ENCODE peak calls at places on chromosomes 7 and 10, in four cellular contexts. O is IMR-90, S is GM12878, N is K562. Z is an unnamed sample.
A peak's percentile ranks its signal among the peaks of the same experiment; 100 is the strongest.

GRCh38 chr7:47808321-47808720 is 139.9 kb downstream of the PKD1L1 start:
- DNase-seq in O (no peak), S (no peak), N (no peak), Z (no peak)

GRCh38 chr7:129298268-129298893 is 73.6 kb downstream of the AHCYL2 start:
- DNase-seq in O (peak; percentile 51), S (no peak), N (peak; percentile 42), Z (peak; percentile 59)

GRCh38 chr10:61244261-61244775 is 208.9 kb downstream of the TMEM26 start:
- DNase-seq in O (no peak), S (no peak), N (no peak), Z (no peak)

GRCh38 chr7:123410273-123410928 is 124.0 kb downstream of the IQUB start:
- DNase-seq in O (no peak), S (no peak), N (no peak), Z (no peak)

GRCh38 chr7:27359167-27359731 is 116.6 kb downstream of the EVX1 start:
- DNase-seq in O (no peak), S (no peak), N (no peak), Z (no peak)

GRCh38 chr10:70139151-70139996 is 6.7 kb upstream of the AIFM2 start:
- DNase-seq in O (no peak), S (no peak), N (no peak), Z (no peak)

GRCh38 chr7:6675807-6676405 is 30.8 kb downstream of the ZNF12 start:
- DNase-seq in O (no peak), S (no peak), N (no peak), Z (no peak)

GRCh38 chr7:153530441-153530840 is 521.8 kb upstream of the DPP6 start:
- DNase-seq in O (no peak), S (no peak), N (no peak), Z (no peak)

GRCh38 chr10:4033341-4033896 is 248.4 kb upstream of the KLF6 start:
- DNase-seq in O (peak; percentile 42), S (peak; percentile 67), N (no peak), Z (no peak)

GRCh38 chr7:23349484-23350157 is 50.5 kb downstream of the MALSU1 start:
- DNase-seq in O (peak; percentile 90), S (no peak), N (no peak), Z (no peak)

GRCh38 chr7:108054537-108054936 is 51.6 kb upstream of the LAMB1 start:
- DNase-seq in O (no peak), S (no peak), N (no peak), Z (no peak)

GRCh38 chr10:130044067-130045061 is 66.3 kb downstream of the C10orf143 start:
- DNase-seq in O (no peak), S (no peak), N (no peak), Z (no peak)

GRCh38 chr10:4947635-4948596 is 15.3 kb upstream of the AKR1C1 start:
- DNase-seq in O (peak; percentile 97), S (no peak), N (no peak), Z (peak; percentile 92)

GRCh38 chr7:78020874-78021249 is 222.3 kb downstream of the PHTF2 start:
- DNase-seq in O (no peak), S (no peak), N (no peak), Z (no peak)

GRCh38 chr10:29244978-29245377 is 43.9 kb upstream of the LYZL1 start:
- DNase-seq in O (no peak), S (no peak), N (no peak), Z (no peak)

GRCh38 chr7:27187702-27188665 is 3.0 kb upstream of the HOXA11 start:
- DNase-seq in O (no peak), S (no peak), N (no peak), Z (no peak)

GRCh38 chr10:69045441-69046300 is 42.2 kb upstream of the SRGN start:
- DNase-seq in O (peak; percentile 62), S (peak; percentile 93), N (no peak), Z (no peak)

GRCh38 chr10:69649771-69650550 is 19.9 kb downstream of the FAM241B start:
- DNase-seq in O (no peak), S (no peak), N (no peak), Z (no peak)

GRCh38 chr7:131521651-131522163 is 34.7 kb downstream of the PODXL start:
- DNase-seq in O (no peak), S (no peak), N (no peak), Z (peak; percentile 67)

GRCh38 chr7:101537205-101537604 is 91.9 kb downstream of the MYL10 start:
- DNase-seq in O (peak; percentile 31), S (no peak), N (no peak), Z (no peak)

GRCh38 chr7:14900051-14900450 is 2.5 kb downstream of the DGKB start:
- DNase-seq in O (peak; percentile 0), S (no peak), N (no peak), Z (no peak)

GRCh38 chr10:33212061-33212748 is 122.3 kb downstream of the NRP1 start:
- DNase-seq in O (peak; percentile 63), S (no peak), N (no peak), Z (no peak)

GRCh38 chr7:77855371-77856083 is 57.0 kb downstream of the PHTF2 start:
- DNase-seq in O (peak; percentile 13), S (no peak), N (peak; percentile 33), Z (no peak)

GRCh38 chr10:106147050-106147449 is 1017.5 kb downstream of the SORCS1 start:
- DNase-seq in O (no peak), S (no peak), N (no peak), Z (no peak)

GRCh38 chr10:66836057-66836456 is 89.8 kb upstream of the LRRTM3 start:
- DNase-seq in O (peak; percentile 81), S (no peak), N (no peak), Z (peak; percentile 27)

GRCh38 chr7:152601305-152601798 is 74.6 kb downstream of the XRCC2 start:
- DNase-seq in O (no peak), S (no peak), N (no peak), Z (no peak)

GRCh38 chr10:126110434-126110833 is 214.1 kb downstream of the FANK1 start:
- DNase-seq in O (peak; percentile 60), S (no peak), N (no peak), Z (no peak)

GRCh38 chr7:106640368-106641141 is 20.4 kb downstream of the CCDC71L start:
- DNase-seq in O (peak; percentile 81), S (no peak), N (no peak), Z (no peak)

GRCh38 chr10:104333037-104333727 is 5.1 kb downstream of the ITPRIP start:
- DNase-seq in O (no peak), S (no peak), N (peak; percentile 57), Z (no peak)

GRCh38 chr10:132572545-132572937 is 35.0 kb downstream of the INPP5A start:
- DNase-seq in O (peak; percentile 36), S (no peak), N (no peak), Z (peak; percentile 44)

GRCh38 chr7:46847126-46847525 is 734.8 kb downstream of the TNS3 start:
- DNase-seq in O (peak; percentile 26), S (no peak), N (no peak), Z (no peak)

GRCh38 chr7:101598422-101598957 is 30.6 kb downstream of the MYL10 start:
- DNase-seq in O (no peak), S (no peak), N (no peak), Z (no peak)

GRCh38 chr7:149720372-149721083 is 52.9 kb downstream of the ZNF467 start:
- DNase-seq in O (no peak), S (no peak), N (no peak), Z (no peak)

GRCh38 chr7:149718730-149719049 is 54.7 kb downstream of the ZNF467 start:
- DNase-seq in O (no peak), S (no peak), N (no peak), Z (no peak)

GRCh38 chr7:149719050-149719899 is 54.1 kb downstream of the ZNF467 start:
- DNase-seq in O (peak; percentile 76), S (no peak), N (peak; percentile 88), Z (no peak)

GRCh38 chr7:149721084-149721601 is 52.2 kb downstream of the ZNF467 start:
- DNase-seq in O (no peak), S (no peak), N (no peak), Z (no peak)

GRCh38 chr7:149719912-149720335 is 53.5 kb downstream of the ZNF467 start:
- DNase-seq in O (no peak), S (no peak), N (peak; percentile 88), Z (no peak)
- TF ChIP-seq ELK1 in O (no peak), S (no peak), N (no peak), Z (no peak)

DNA sequence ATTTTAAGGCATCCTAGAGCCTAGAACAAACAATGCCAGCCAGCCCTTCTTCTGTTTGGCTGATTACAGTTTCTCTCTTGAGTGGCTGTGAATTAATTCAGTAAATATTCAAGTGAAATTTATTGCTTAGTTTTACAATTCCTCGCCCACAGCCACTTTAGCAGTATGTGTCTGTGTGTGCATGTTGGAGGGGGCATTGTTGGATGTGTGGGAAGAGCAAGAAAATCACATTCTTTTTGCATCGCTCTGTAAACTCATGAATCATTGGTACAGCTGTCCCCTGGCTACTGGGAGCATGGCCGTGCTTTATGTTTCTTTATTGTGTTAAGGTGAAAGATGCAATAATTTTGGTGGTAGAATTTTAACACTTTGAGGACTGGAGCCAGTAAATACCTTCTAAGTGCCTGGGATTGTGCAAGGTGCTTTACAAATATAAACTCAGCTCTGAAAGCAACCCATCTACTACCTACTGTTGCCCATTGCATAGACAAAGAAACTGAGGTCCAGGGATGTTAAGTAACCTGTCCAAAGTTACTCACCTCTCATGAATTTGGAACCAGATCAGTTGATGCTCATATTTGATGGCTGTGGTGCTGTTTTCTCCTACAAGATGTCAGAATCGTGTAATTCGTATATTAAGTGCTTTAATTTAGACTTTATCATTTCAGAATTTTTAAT is 89.9 kb upstream of the BTBD16 start:
- DNase-seq in O (peak; percentile 77), S (no peak), N (no peak), Z (no peak)
- TF ChIP-seq ELK1 in O (no peak), S (no peak), N (no peak), Z (no peak)

GRCh38 chr10:118210276-118210675 is 131.8 kb downstream of the FAM204A start:
- DNase-seq in O (no peak), S (no peak), N (no peak), Z (no peak)

GRCh38 chr10:118213456-118213855 is 128.7 kb downstream of the FAM204A start:
- DNase-seq in O (no peak), S (no peak), N (no peak), Z (no peak)

GRCh38 chr10:118204292-118204943 is 137.7 kb downstream of the FAM204A start:
- DNase-seq in O (no peak), S (no peak), N (no peak), Z (no peak)

GRCh38 chr10:118207470-118208007 is 134.6 kb downstream of the FAM204A start:
- DNase-seq in O (no peak), S (no peak), N (no peak), Z (no peak)

DNA sequence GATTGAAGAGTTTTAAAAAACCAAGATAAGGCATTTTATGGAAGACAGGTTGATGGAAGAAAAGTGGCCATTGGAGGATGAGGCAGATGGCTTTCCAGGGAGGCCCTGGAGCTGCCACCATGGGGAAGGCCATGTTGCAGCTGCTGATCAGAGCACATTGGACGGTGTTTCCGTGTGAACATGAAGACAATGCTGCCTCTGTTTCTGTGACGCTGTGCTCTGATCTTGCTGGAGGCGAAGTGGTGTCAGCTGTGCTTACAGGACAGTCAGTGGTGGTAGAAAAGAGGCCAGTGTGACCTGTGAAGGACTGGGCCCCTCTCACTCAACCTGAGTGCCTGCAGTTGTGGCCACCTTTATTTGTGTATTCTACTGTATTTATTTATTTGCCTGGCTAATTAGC is 132.9 kb downstream of the FAM204A start:
- DNase-seq in O (no peak), S (no peak), N (no peak), Z (no peak)
- TF ChIP-seq ELK1 in O (no peak), S (no peak), N (no peak), Z (no peak)

DNA sequence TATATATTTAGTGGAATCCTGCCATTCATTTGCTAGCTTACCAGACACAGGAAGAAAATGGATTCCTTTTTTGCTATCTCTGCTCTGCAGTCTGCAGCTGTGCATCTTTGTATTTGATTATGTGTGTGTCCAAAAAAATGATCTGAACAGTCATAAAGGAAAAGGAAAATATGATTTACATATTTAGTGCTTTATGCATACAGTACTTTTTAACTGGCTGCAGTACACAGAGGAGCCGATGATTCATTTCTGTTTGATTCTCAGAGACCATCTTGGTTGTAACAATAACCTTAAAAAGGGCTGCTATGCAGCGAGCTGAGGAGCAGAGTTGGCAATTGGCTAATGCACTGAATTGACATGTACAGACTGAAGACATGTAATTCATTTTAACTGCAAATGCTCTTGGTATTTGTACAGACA is 151.3 kb upstream of the FZD1 start:
- DNase-seq in O (peak; percentile 82), S (no peak), N (no peak), Z (no peak)
- TF ChIP-seq ELK1 in O (no peak), S (no peak), N (no peak), Z (no peak)